ENCODE peak calls at places on chromosomes 6 and 20, in eight cellular contexts. One of them, this sample, is unnamed.
A peak's percentile ranks its signal among the peaks of the same experiment; 100 is the strongest.

GRCh38 chr6:128659878-128660622 is 139.7 kb upstream of the PTPRK start:
- DNase-seq in ureter: no peak
- DNase-seq in globus pallidus: no peak
- DNase-seq in anterior cingulate cortex: no peak
- DNase-seq in pons: no peak
- DNase-seq in mucosa of gallbladder: no peak
- DNase-seq in spleen: no peak
- DNase-seq in LoVo: no peak
- DNase-seq in this sample: no peak

GRCh38 chr6:115691433-115691832 is 369.3 kb downstream of the FRK start:
- DNase-seq in ureter: no peak
- DNase-seq in globus pallidus: no peak
- DNase-seq in anterior cingulate cortex: no peak
- DNase-seq in pons: no peak
- DNase-seq in mucosa of gallbladder: no peak
- DNase-seq in spleen: no peak
- DNase-seq in LoVo: no peak
- DNase-seq in this sample: no peak

GRCh38 chr6:129390900-129391299 is 319.1 kb downstream of the ARHGAP18 start:
- DNase-seq in ureter: no peak
- DNase-seq in globus pallidus: no peak
- DNase-seq in anterior cingulate cortex: no peak
- DNase-seq in pons: no peak
- DNase-seq in mucosa of gallbladder: no peak
- DNase-seq in spleen: no peak
- DNase-seq in LoVo: no peak
- DNase-seq in this sample: no peak

GRCh38 chr20:59482581-59483187 is 121.7 kb upstream of the PHACTR3 start:
- DNase-seq in ureter: no peak
- DNase-seq in globus pallidus: no peak
- DNase-seq in anterior cingulate cortex: no peak
- DNase-seq in pons: no peak
- DNase-seq in mucosa of gallbladder: no peak
- DNase-seq in spleen: peak; percentile 35
- DNase-seq in LoVo: no peak
- DNase-seq in this sample: no peak

GRCh38 chr20:20793570-20793969 is 81.1 kb upstream of the RALGAPA2 start:
- DNase-seq in ureter: no peak
- DNase-seq in globus pallidus: no peak
- DNase-seq in anterior cingulate cortex: no peak
- DNase-seq in pons: no peak
- DNase-seq in mucosa of gallbladder: no peak
- DNase-seq in spleen: no peak
- DNase-seq in LoVo: no peak
- DNase-seq in this sample: no peak

GRCh38 chr6:84082693-84083265 is 49.2 kb downstream of the MRAP2 start:
- DNase-seq in ureter: no peak
- DNase-seq in globus pallidus: no peak
- DNase-seq in anterior cingulate cortex: no peak
- DNase-seq in pons: no peak
- DNase-seq in mucosa of gallbladder: no peak
- DNase-seq in spleen: no peak
- DNase-seq in LoVo: no peak
- DNase-seq in this sample: no peak

GRCh38 chr20:46800405-46800804 is 91.0 kb downstream of the SLC2A10 start:
- DNase-seq in ureter: no peak
- DNase-seq in globus pallidus: no peak
- DNase-seq in anterior cingulate cortex: no peak
- DNase-seq in pons: no peak
- DNase-seq in mucosa of gallbladder: no peak
- DNase-seq in spleen: no peak
- DNase-seq in LoVo: no peak
- DNase-seq in this sample: no peak

GRCh38 chr20:21554985-21555384 is 41.1 kb upstream of the NKX2-2 start:
- DNase-seq in ureter: no peak
- DNase-seq in globus pallidus: peak; percentile 65
- DNase-seq in anterior cingulate cortex: peak; percentile 12
- DNase-seq in pons: peak; percentile 63
- DNase-seq in mucosa of gallbladder: no peak
- DNase-seq in spleen: no peak
- DNase-seq in LoVo: no peak
- DNase-seq in this sample: no peak

GRCh38 chr6:31441368-31442267 is 38.2 kb downstream of the MICA start:
- DNase-seq in ureter: peak; percentile 81
- DNase-seq in globus pallidus: peak; percentile 44
- DNase-seq in anterior cingulate cortex: peak; percentile 44
- DNase-seq in pons: peak; percentile 60
- DNase-seq in mucosa of gallbladder: peak; percentile 84
- DNase-seq in spleen: peak; percentile 96
- DNase-seq in LoVo: peak; percentile 68
- DNase-seq in this sample: peak; percentile 31

GRCh38 chr6:14464049-14464448 is 346.5 kb downstream of the CD83 start:
- DNase-seq in ureter: no peak
- DNase-seq in globus pallidus: no peak
- DNase-seq in anterior cingulate cortex: no peak
- DNase-seq in pons: no peak
- DNase-seq in mucosa of gallbladder: no peak
- DNase-seq in spleen: no peak
- DNase-seq in LoVo: no peak
- DNase-seq in this sample: no peak

GRCh38 chr6:80520195-80520594 is 413.7 kb downstream of the BCKDHB start:
- DNase-seq in ureter: no peak
- DNase-seq in globus pallidus: no peak
- DNase-seq in anterior cingulate cortex: no peak
- DNase-seq in pons: no peak
- DNase-seq in mucosa of gallbladder: no peak
- DNase-seq in spleen: no peak
- DNase-seq in LoVo: no peak
- DNase-seq in this sample: no peak

GRCh38 chr6:82906489-82906888 is 159.2 kb downstream of the UBE3D start:
- DNase-seq in ureter: no peak
- DNase-seq in globus pallidus: no peak
- DNase-seq in anterior cingulate cortex: no peak
- DNase-seq in pons: no peak
- DNase-seq in mucosa of gallbladder: no peak
- DNase-seq in spleen: no peak
- DNase-seq in LoVo: no peak
- DNase-seq in this sample: no peak

This sample was measured in SW480.